ENCODE peak calls at places on chromosomes 2 and 18, in six cellular contexts. One of them, this sample, is unnamed.

GRCh38 chr18:40179647-40180175 is 1775.3 kb upstream of the PIK3C3 start:
- DNase-seq in central memory CD4-positive, alpha-beta T cell: no peak
- DNase-seq in stimulated activated CD8-positive, alpha-beta memory T cell treated with anti-CD3 and anti-CD28 coated beads, Interleukin-15, amount 100 ng/mL, for 1 hour: no peak
- DNase-seq in nephron progenitor cell: no peak
- DNase-seq in D341Med: no peak
- DNase-seq in T follicular helper cell: no peak
- DNase-seq in this sample: no peak

GRCh38 chr2:241034490-241035141 is 36.2 kb downstream of the SNED1 start:
- DNase-seq in nephron progenitor cell: no peak
- DNase-seq in central memory CD4-positive, alpha-beta T cell: no peak
- DNase-seq in D341Med: no peak
- DNase-seq in T follicular helper cell: no peak
- DNase-seq in stimulated activated CD8-positive, alpha-beta memory T cell treated with anti-CD3 and anti-CD28 coated beads, Interleukin-15, amount 100 ng/mL, for 1 hour: no peak
- DNase-seq in this sample: no peak

GRCh38 chr2:231359948-231360347 is 35.6 kb upstream of the B3GNT7 start:
- DNase-seq in D341Med: peak; percentile 30
- DNase-seq in nephron progenitor cell: no peak
- DNase-seq in central memory CD4-positive, alpha-beta T cell: no peak
- DNase-seq in stimulated activated CD8-positive, alpha-beta memory T cell treated with anti-CD3 and anti-CD28 coated beads, Interleukin-15, amount 100 ng/mL, for 1 hour: no peak
- DNase-seq in T follicular helper cell: no peak
- DNase-seq in this sample: no peak

GRCh38 chr2:4134881-4135565 is 431.6 kb downstream of the DCDC2C start:
- DNase-seq in central memory CD4-positive, alpha-beta T cell: no peak
- DNase-seq in T follicular helper cell: no peak
- DNase-seq in D341Med: no peak
- DNase-seq in nephron progenitor cell: no peak
- DNase-seq in stimulated activated CD8-positive, alpha-beta memory T cell treated with anti-CD3 and anti-CD28 coated beads, Interleukin-15, amount 100 ng/mL, for 1 hour: no peak
- DNase-seq in this sample: no peak

GRCh38 chr2:82344670-82345069 is 2040.1 kb upstream of the LRRTM1 start:
- DNase-seq in central memory CD4-positive, alpha-beta T cell: no peak
- DNase-seq in T follicular helper cell: no peak
- DNase-seq in D341Med: no peak
- DNase-seq in stimulated activated CD8-positive, alpha-beta memory T cell treated with anti-CD3 and anti-CD28 coated beads, Interleukin-15, amount 100 ng/mL, for 1 hour: no peak
- DNase-seq in nephron progenitor cell: no peak
- DNase-seq in this sample: no peak

GRCh38 chr18:8661754-8662573 is 43.4 kb upstream of the MTCL1 start:
- DNase-seq in nephron progenitor cell: peak; percentile 51
- DNase-seq in T follicular helper cell: no peak
- DNase-seq in D341Med: no peak
- DNase-seq in central memory CD4-positive, alpha-beta T cell: no peak
- DNase-seq in stimulated activated CD8-positive, alpha-beta memory T cell treated with anti-CD3 and anti-CD28 coated beads, Interleukin-15, amount 100 ng/mL, for 1 hour: no peak
- DNase-seq in this sample: peak; percentile 72

GRCh38 chr2:226414313-226414712 is 385.3 kb downstream of the IRS1 start:
- DNase-seq in central memory CD4-positive, alpha-beta T cell: no peak
- DNase-seq in nephron progenitor cell: no peak
- DNase-seq in stimulated activated CD8-positive, alpha-beta memory T cell treated with anti-CD3 and anti-CD28 coated beads, Interleukin-15, amount 100 ng/mL, for 1 hour: no peak
- DNase-seq in T follicular helper cell: no peak
- DNase-seq in D341Med: no peak
- DNase-seq in this sample: no peak

GRCh38 chr18:45066210-45066609 is 385.5 kb downstream of the SETBP1 start:
- DNase-seq in nephron progenitor cell: no peak
- DNase-seq in D341Med: no peak
- DNase-seq in T follicular helper cell: no peak
- DNase-seq in stimulated activated CD8-positive, alpha-beta memory T cell treated with anti-CD3 and anti-CD28 coated beads, Interleukin-15, amount 100 ng/mL, for 1 hour: no peak
- DNase-seq in central memory CD4-positive, alpha-beta T cell: no peak
- DNase-seq in this sample: no peak

GRCh38 chr18:34661464-34662087 is 48.5 kb upstream of the DTNA start:
- DNase-seq in T follicular helper cell: no peak
- DNase-seq in nephron progenitor cell: peak; percentile 27
- DNase-seq in D341Med: peak; percentile 75
- DNase-seq in central memory CD4-positive, alpha-beta T cell: no peak
- DNase-seq in stimulated activated CD8-positive, alpha-beta memory T cell treated with anti-CD3 and anti-CD28 coated beads, Interleukin-15, amount 100 ng/mL, for 1 hour: no peak
- DNase-seq in this sample: no peak

GRCh38 chr2:45922577-45922988 is 271.1 kb downstream of the PRKCE start:
- DNase-seq in D341Med: peak; percentile 78
- DNase-seq in stimulated activated CD8-positive, alpha-beta memory T cell treated with anti-CD3 and anti-CD28 coated beads, Interleukin-15, amount 100 ng/mL, for 1 hour: no peak
- DNase-seq in central memory CD4-positive, alpha-beta T cell: no peak
- DNase-seq in T follicular helper cell: no peak
- DNase-seq in nephron progenitor cell: no peak
- DNase-seq in this sample: no peak

GRCh38 chr2:240520974-240521350 is 36.8 kb downstream of the ANKMY1 start:
- DNase-seq in central memory CD4-positive, alpha-beta T cell: no peak
- DNase-seq in D341Med: peak; percentile 27
- DNase-seq in stimulated activated CD8-positive, alpha-beta memory T cell treated with anti-CD3 and anti-CD28 coated beads, Interleukin-15, amount 100 ng/mL, for 1 hour: no peak
- DNase-seq in T follicular helper cell: no peak
- DNase-seq in nephron progenitor cell: no peak
- DNase-seq in this sample: no peak

GRCh38 chr2:71223767-71224333 is 3.1 kb downstream of the PAIP2B start:
- DNase-seq in T follicular helper cell: no peak
- DNase-seq in central memory CD4-positive, alpha-beta T cell: no peak
- DNase-seq in D341Med: peak; percentile 40
- DNase-seq in stimulated activated CD8-positive, alpha-beta memory T cell treated with anti-CD3 and anti-CD28 coated beads, Interleukin-15, amount 100 ng/mL, for 1 hour: no peak
- DNase-seq in nephron progenitor cell: peak; percentile 48
- DNase-seq in this sample: peak; percentile 71

This sample was measured in WTC11.